ENCODE peak calls at places on chromosomes 7 and 10, in seven cellular contexts. One of them, this sample, is unnamed. For H3K4me1, the result is how much of the 10 kb centered on the place peaks cover.

GRCh38 chr10:7085913-7086589 is 324.8 kb downstream of the SFMBT2 start:
- DNase-seq in pancreas: no peak
- DNase-seq in hepatocyte: peak
- DNase-seq in breast epithelium: no peak
- DNase-seq in cardiac muscle cell: peak
- DNase-seq in PC-9: no peak
- DNase-seq in IMR-90: peak
- DNase-seq in this sample: no peak

GRCh38 chr10:89206402-89207180 is 526 bp downstream of the CH25H start:
- DNase-seq in PC-9: no peak
- DNase-seq in IMR-90: peak
- DNase-seq in cardiac muscle cell: peak
- DNase-seq in breast epithelium: peak
- DNase-seq in hepatocyte: no peak
- DNase-seq in pancreas: peak
- DNase-seq in this sample: peak

GRCh38 chr10:80700760-80701444 is 163.2 kb downstream of the SH2D4B start:
- DNase-seq in IMR-90: no peak
- DNase-seq in breast epithelium: no peak
- DNase-seq in hepatocyte: no peak
- DNase-seq in cardiac muscle cell: no peak
- DNase-seq in PC-9: no peak
- DNase-seq in pancreas: no peak
- DNase-seq in this sample: no peak

GRCh38 chr10:30820282-30820991 is 190.9 kb upstream of the LYZL2 start:
- DNase-seq in cardiac muscle cell: peak
- DNase-seq in PC-9: no peak
- DNase-seq in breast epithelium: no peak
- DNase-seq in IMR-90: peak
- DNase-seq in pancreas: no peak
- DNase-seq in hepatocyte: no peak
- DNase-seq in this sample: no peak

GRCh38 chr10:84820596-84820995 is 492.2 kb downstream of the CCSER2 start:
- DNase-seq in PC-9: no peak
- DNase-seq in IMR-90: no peak
- DNase-seq in breast epithelium: no peak
- DNase-seq in cardiac muscle cell: no peak
- DNase-seq in pancreas: no peak
- DNase-seq in hepatocyte: no peak
- DNase-seq in this sample: no peak

GRCh38 chr10:86256690-86257315 is 109.8 kb downstream of the GRID1 start:
- DNase-seq in PC-9: no peak
- DNase-seq in pancreas: no peak
- DNase-seq in cardiac muscle cell: no peak
- DNase-seq in IMR-90: no peak
- DNase-seq in hepatocyte: no peak
- DNase-seq in breast epithelium: no peak
- DNase-seq in this sample: peak

GRCh38 chr10:70576803-70577517 is 25.6 kb downstream of the PRF1 start:
- DNase-seq in breast epithelium: no peak
- DNase-seq in pancreas: no peak
- DNase-seq in IMR-90: peak
- DNase-seq in PC-9: no peak
- DNase-seq in hepatocyte: no peak
- DNase-seq in cardiac muscle cell: no peak
- DNase-seq in this sample: no peak

GRCh38 chr7:151168022-151168786 is 710 bp upstream of the GBX1 start:
- DNase-seq in PC-9: peak
- DNase-seq in hepatocyte: peak
- DNase-seq in IMR-90: no peak
- DNase-seq in breast epithelium: no peak
- DNase-seq in pancreas: peak
- DNase-seq in cardiac muscle cell: no peak
- DNase-seq in this sample: peak

GRCh38 chr7:91894781-91895480 is 14.4 kb upstream of the MTERF1 start:
- DNase-seq in IMR-90: peak
- DNase-seq in pancreas: no peak
- DNase-seq in cardiac muscle cell: peak
- DNase-seq in hepatocyte: no peak
- DNase-seq in PC-9: no peak
- DNase-seq in breast epithelium: no peak
- DNase-seq in this sample: no peak

GRCh38 chr7:84204655-84205054 is 10.1 kb upstream of the SEMA3A start:
- DNase-seq in breast epithelium: no peak
- DNase-seq in pancreas: no peak
- DNase-seq in hepatocyte: no peak
- DNase-seq in cardiac muscle cell: peak
- DNase-seq in IMR-90: peak
- DNase-seq in PC-9: no peak
- DNase-seq in this sample: no peak

GRCh38 chr7:128194533-128195282 is 46.4 kb upstream of the LEP start:
- DNase-seq in cardiac muscle cell: no peak
- DNase-seq in PC-9: no peak
- DNase-seq in hepatocyte: no peak
- DNase-seq in pancreas: no peak
- DNase-seq in breast epithelium: no peak
- DNase-seq in IMR-90: no peak
- DNase-seq in this sample: no peak

GRCh38 chr7:118696879-118697278 is 472.4 kb downstream of the ANKRD7 start:
- DNase-seq in IMR-90: no peak
- DNase-seq in pancreas: no peak
- DNase-seq in cardiac muscle cell: no peak
- DNase-seq in PC-9: no peak
- DNase-seq in hepatocyte: no peak
- DNase-seq in breast epithelium: no peak
- DNase-seq in this sample: no peak

GRCh38 chr10:31926765-31927596 is 1.6 kb downstream of the ARHGAP12 start:
- DNase-seq in breast epithelium: no peak
- DNase-seq in PC-9: no peak
- DNase-seq in pancreas: no peak
- DNase-seq in hepatocyte: peak
- DNase-seq in cardiac muscle cell: no peak
- DNase-seq in IMR-90: no peak
- DNase-seq in this sample: no peak

GRCh38 chr7:15839415-15840100 is 153.1 kb upstream of the MEOX2 start:
- DNase-seq in PC-9: no peak
- DNase-seq in IMR-90: no peak
- DNase-seq in breast epithelium: no peak
- DNase-seq in pancreas: no peak
- DNase-seq in cardiac muscle cell: peak
- DNase-seq in hepatocyte: peak
- DNase-seq in this sample: no peak

GRCh38 chr10:86440874-86441838 is 74.6 kb upstream of the GRID1 start:
- DNase-seq in hepatocyte: peak
- DNase-seq in pancreas: no peak
- DNase-seq in IMR-90: peak
- DNase-seq in cardiac muscle cell: peak
- DNase-seq in PC-9: no peak
- DNase-seq in breast epithelium: no peak
- DNase-seq in this sample: no peak

GRCh38 chr7:46034056-46034768 is 113.1 kb upstream of the IGFBP3 start:
- DNase-seq in hepatocyte: no peak
- DNase-seq in pancreas: no peak
- DNase-seq in IMR-90: peak
- DNase-seq in breast epithelium: no peak
- DNase-seq in cardiac muscle cell: peak
- DNase-seq in PC-9: no peak
- DNase-seq in this sample: no peak

GRCh38 chr7:69109131-69109740 is 489.0 kb upstream of the AUTS2 start:
- DNase-seq in pancreas: no peak
- DNase-seq in IMR-90: no peak
- DNase-seq in breast epithelium: no peak
- DNase-seq in PC-9: no peak
- DNase-seq in hepatocyte: no peak
- DNase-seq in cardiac muscle cell: no peak
- DNase-seq in this sample: no peak

GRCh38 chr7:80054356-80054755 is 80.3 kb upstream of the GNAI1 start:
- DNase-seq in cardiac muscle cell: peak
- DNase-seq in pancreas: no peak
- DNase-seq in PC-9: no peak
- DNase-seq in hepatocyte: no peak
- DNase-seq in IMR-90: peak
- DNase-seq in breast epithelium: no peak
- DNase-seq in this sample: no peak

GRCh38 chr10:117535045-117535751 is 7.3 kb upstream of the EMX2 start:
- DNase-seq in PC-9: no peak
- DNase-seq in IMR-90: no peak
- DNase-seq in cardiac muscle cell: no peak
- DNase-seq in pancreas: no peak
- DNase-seq in hepatocyte: peak
- DNase-seq in breast epithelium: no peak
- DNase-seq in this sample: no peak

GRCh38 chr10:89301231-89301630 is 615 bp upstream of the IFIT2 start:
- DNase-seq in breast epithelium: no peak
- DNase-seq in IMR-90: peak
- DNase-seq in PC-9: no peak
- DNase-seq in cardiac muscle cell: peak
- DNase-seq in pancreas: no peak
- DNase-seq in hepatocyte: no peak
- DNase-seq in this sample: no peak

GRCh38 chr10:34655286-34656170 is 159.6 kb downstream of the PARD3 start:
- DNase-seq in IMR-90: peak
- DNase-seq in pancreas: no peak
- DNase-seq in PC-9: peak
- DNase-seq in cardiac muscle cell: peak
- DNase-seq in hepatocyte: peak
- DNase-seq in breast epithelium: peak
- DNase-seq in this sample: no peak

DNA sequence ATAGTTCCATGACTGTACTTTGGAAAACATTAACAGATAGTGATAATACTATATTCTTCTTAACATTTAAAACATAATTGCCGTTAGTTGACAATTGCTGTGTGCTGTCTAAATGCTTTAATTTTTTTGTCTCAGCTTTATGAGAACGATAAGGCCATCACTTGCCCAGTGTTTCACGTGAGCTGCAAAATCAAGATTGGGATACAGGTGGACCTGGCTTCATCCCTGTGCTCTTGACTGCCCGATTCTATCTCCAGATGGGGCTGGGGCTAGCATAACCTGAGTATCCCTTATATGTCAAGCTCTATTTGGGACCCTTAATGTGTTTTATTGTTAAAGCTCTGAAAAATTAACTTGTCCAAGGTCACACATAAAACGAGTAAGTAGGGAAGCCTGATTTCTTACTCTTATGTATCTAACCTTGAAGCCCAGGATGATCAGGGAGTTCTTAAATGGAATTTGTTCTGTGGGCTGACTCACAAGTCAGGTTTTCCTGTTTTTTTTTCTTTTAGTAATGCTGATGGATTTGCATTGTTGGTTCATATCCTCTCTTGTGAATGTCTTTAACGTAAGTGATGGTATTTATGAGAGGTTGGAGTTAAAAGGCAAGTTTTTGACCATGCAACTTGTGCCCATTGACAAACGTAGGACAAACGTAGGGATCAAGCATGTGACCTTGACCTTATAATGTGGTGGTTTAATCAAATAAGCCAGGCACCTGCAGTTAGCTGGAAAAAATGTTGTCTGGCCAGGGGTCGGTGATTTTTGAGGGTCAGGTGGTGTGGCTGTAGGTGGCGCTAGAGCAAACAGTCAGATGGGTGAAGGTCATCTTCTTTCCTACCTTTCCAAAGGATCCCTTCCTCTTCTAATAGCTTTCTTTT is 3.6 kb downstream of the PRKAR2B start:
- DNase-seq in breast epithelium: no peak
- DNase-seq in cardiac muscle cell: no peak
- DNase-seq in IMR-90: peak
- DNase-seq in hepatocyte: no peak
- DNase-seq in pancreas: no peak
- DNase-seq in PC-9: no peak
- DNase-seq in this sample: no peak
- TF ChIP-seq CTCF in breast epithelium: no peak
- TF ChIP-seq CTCF in cardiac muscle cell: no peak
- TF ChIP-seq CTCF in IMR-90: no peak
- TF ChIP-seq CTCF in hepatocyte: no peak
- TF ChIP-seq CTCF in pancreas: no peak
- TF ChIP-seq CTCF in PC-9: no peak
- TF ChIP-seq CTCF in this sample: no peak

DNA sequence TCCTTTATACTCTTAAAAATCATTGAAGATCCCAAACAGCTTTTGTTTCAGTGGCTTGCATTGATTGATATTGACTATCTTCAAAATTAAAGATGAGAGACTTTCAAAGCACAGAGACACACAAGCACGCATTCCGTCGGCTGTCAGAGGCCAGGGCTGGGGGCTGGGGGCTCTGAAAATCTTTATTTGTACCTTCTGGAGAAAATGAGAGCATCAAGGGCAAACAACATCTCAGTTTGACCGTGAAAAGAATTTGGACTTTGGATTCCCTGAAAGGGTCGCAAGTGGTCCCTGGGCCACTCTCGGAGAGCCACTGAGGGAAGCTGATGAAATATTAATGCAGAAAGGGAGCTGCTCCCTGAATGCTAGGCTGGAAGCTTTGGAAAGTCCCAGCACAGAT is 96.4 kb downstream of the CHST15 start:
- DNase-seq in hepatocyte: no peak
- DNase-seq in breast epithelium: no peak
- DNase-seq in IMR-90: no peak
- DNase-seq in cardiac muscle cell: no peak
- DNase-seq in pancreas: no peak
- DNase-seq in PC-9: no peak
- DNase-seq in this sample: peak
- H3K4me1 ChIP-seq in hepatocyte: under half
- H3K4me1 ChIP-seq in breast epithelium: under half
- H3K4me1 ChIP-seq in IMR-90: under half
- H3K4me1 ChIP-seq in cardiac muscle cell: under half
- H3K4me1 ChIP-seq in pancreas: under half
- H3K4me1 ChIP-seq in PC-9: under half
- H3K4me1 ChIP-seq in this sample: under half

GRCh38 chr7:122014697-122015096 is 129.4 kb downstream of the AASS start:
- DNase-seq in pancreas: no peak
- DNase-seq in cardiac muscle cell: peak
- DNase-seq in PC-9: no peak
- DNase-seq in hepatocyte: no peak
- DNase-seq in breast epithelium: no peak
- DNase-seq in IMR-90: no peak
- DNase-seq in this sample: no peak
- TF ChIP-seq CTCF in pancreas: no peak
- TF ChIP-seq CTCF in cardiac muscle cell: no peak
- TF ChIP-seq CTCF in PC-9: peak
- TF ChIP-seq CTCF in hepatocyte: peak
- TF ChIP-seq CTCF in breast epithelium: no peak
- TF ChIP-seq CTCF in IMR-90: peak
- TF ChIP-seq CTCF in this sample: no peak

GRCh38 chr10:20396168-20396567 is 500.9 kb downstream of the NEBL start:
- DNase-seq in IMR-90: no peak
- DNase-seq in hepatocyte: no peak
- DNase-seq in breast epithelium: no peak
- DNase-seq in PC-9: no peak
- DNase-seq in pancreas: no peak
- DNase-seq in cardiac muscle cell: no peak
- DNase-seq in this sample: no peak
- H3K4me1 ChIP-seq in IMR-90: under half
- H3K4me1 ChIP-seq in hepatocyte: under half
- H3K4me1 ChIP-seq in breast epithelium: under half
- H3K4me1 ChIP-seq in PC-9: under half
- H3K4me1 ChIP-seq in pancreas: under half
- H3K4me1 ChIP-seq in cardiac muscle cell: under half
- H3K4me1 ChIP-seq in this sample: under half

GRCh38 chr7:88546808-88547207 is 212.7 kb upstream of the ZNF804B start:
- DNase-seq in cardiac muscle cell: peak
- DNase-seq in breast epithelium: no peak
- DNase-seq in IMR-90: no peak
- DNase-seq in pancreas: no peak
- DNase-seq in PC-9: peak
- DNase-seq in hepatocyte: peak
- DNase-seq in this sample: no peak
- TF ChIP-seq CTCF in cardiac muscle cell: peak
- TF ChIP-seq CTCF in breast epithelium: no peak
- TF ChIP-seq CTCF in IMR-90: peak
- TF ChIP-seq CTCF in pancreas: peak
- TF ChIP-seq CTCF in PC-9: peak
- TF ChIP-seq CTCF in hepatocyte: peak
- TF ChIP-seq CTCF in this sample: peak